ENCODE peak calls at places on chromosomes 6 and 20, in nine cellular contexts. One of them, this sample, is unnamed.

GRCh38 chr20:43448748-43449535 is 8.8 kb upstream of the SRSF6 start:
- DNase-seq in MM.1S: peak; percentile 40
- DNase-seq in PC-9: no peak
- DNase-seq in tibial artery: no peak
- DNase-seq in uterus: no peak
- DNase-seq in adrenal gland: peak; percentile 47
- DNase-seq in fibroblast of lung: peak; percentile 33
- DNase-seq in IMR-90: peak; percentile 33
- DNase-seq in psoas muscle: no peak
- DNase-seq in this sample: peak; percentile 46

GRCh38 chr6:72316675-72317380 is 305.0 kb upstream of the KCNQ5 start:
- DNase-seq in psoas muscle: no peak
- DNase-seq in IMR-90: no peak
- DNase-seq in tibial artery: peak; percentile 53
- DNase-seq in PC-9: no peak
- DNase-seq in uterus: no peak
- DNase-seq in MM.1S: no peak
- DNase-seq in fibroblast of lung: no peak
- DNase-seq in adrenal gland: no peak
- DNase-seq in this sample: no peak

GRCh38 chr6:136280032-136280609 is 9.5 kb downstream of the BCLAF1 start:
- DNase-seq in PC-9: no peak
- DNase-seq in psoas muscle: no peak
- DNase-seq in adrenal gland: no peak
- DNase-seq in MM.1S: no peak
- DNase-seq in uterus: no peak
- DNase-seq in fibroblast of lung: no peak
- DNase-seq in tibial artery: no peak
- DNase-seq in IMR-90: no peak
- DNase-seq in this sample: no peak

GRCh38 chr6:150090328-150090727 is 21.4 kb upstream of the ULBP3 start:
- DNase-seq in tibial artery: no peak
- DNase-seq in MM.1S: no peak
- DNase-seq in IMR-90: no peak
- DNase-seq in uterus: no peak
- DNase-seq in adrenal gland: no peak
- DNase-seq in fibroblast of lung: no peak
- DNase-seq in PC-9: no peak
- DNase-seq in psoas muscle: no peak
- DNase-seq in this sample: no peak

GRCh38 chr6:40356242-40356910 is 230.8 kb downstream of the LRFN2 start:
- DNase-seq in MM.1S: no peak
- DNase-seq in uterus: no peak
- DNase-seq in IMR-90: no peak
- DNase-seq in adrenal gland: no peak
- DNase-seq in fibroblast of lung: no peak
- DNase-seq in PC-9: no peak
- DNase-seq in psoas muscle: no peak
- DNase-seq in tibial artery: no peak
- DNase-seq in this sample: no peak

GRCh38 chr6:56497691-56498090 is 145.0 kb downstream of the DST start:
- DNase-seq in psoas muscle: no peak
- DNase-seq in MM.1S: no peak
- DNase-seq in IMR-90: no peak
- DNase-seq in uterus: peak; percentile 55
- DNase-seq in PC-9: no peak
- DNase-seq in fibroblast of lung: no peak
- DNase-seq in tibial artery: no peak
- DNase-seq in adrenal gland: no peak
- DNase-seq in this sample: no peak

GRCh38 chr6:132768051-132768517 is 10.4 kb upstream of the VNN2 start:
- DNase-seq in fibroblast of lung: peak; percentile 25
- DNase-seq in MM.1S: no peak
- DNase-seq in adrenal gland: peak; percentile 34
- DNase-seq in PC-9: no peak
- DNase-seq in uterus: no peak
- DNase-seq in IMR-90: no peak
- DNase-seq in tibial artery: peak; percentile 66
- DNase-seq in psoas muscle: no peak
- DNase-seq in this sample: no peak

GRCh38 chr6:30184417-30185031 is 21.2 kb downstream of the TRIM15 start:
- DNase-seq in IMR-90: no peak
- DNase-seq in tibial artery: no peak
- DNase-seq in fibroblast of lung: no peak
- DNase-seq in PC-9: no peak
- DNase-seq in adrenal gland: no peak
- DNase-seq in psoas muscle: no peak
- DNase-seq in MM.1S: no peak
- DNase-seq in uterus: no peak
- DNase-seq in this sample: no peak

GRCh38 chr20:34516038-34516873 is at the start of gene DYNLRB1:
- DNase-seq in adrenal gland: peak; percentile 99
- DNase-seq in PC-9: peak; percentile 82
- DNase-seq in tibial artery: peak; percentile 98
- DNase-seq in IMR-90: peak; percentile 96
- DNase-seq in MM.1S: peak; percentile 97
- DNase-seq in psoas muscle: peak; percentile 96
- DNase-seq in uterus: peak; percentile 97
- DNase-seq in fibroblast of lung: peak; percentile 97
- DNase-seq in this sample: peak; percentile 92

GRCh38 chr20:62860391-62860923 is 1.2 kb downstream of the TCFL5 start:
- DNase-seq in adrenal gland: peak; percentile 16
- DNase-seq in MM.1S: no peak
- DNase-seq in IMR-90: peak; percentile 45
- DNase-seq in fibroblast of lung: peak; percentile 55
- DNase-seq in psoas muscle: no peak
- DNase-seq in tibial artery: no peak
- DNase-seq in PC-9: peak; percentile 22
- DNase-seq in uterus: no peak
- DNase-seq in this sample: no peak

DNA sequence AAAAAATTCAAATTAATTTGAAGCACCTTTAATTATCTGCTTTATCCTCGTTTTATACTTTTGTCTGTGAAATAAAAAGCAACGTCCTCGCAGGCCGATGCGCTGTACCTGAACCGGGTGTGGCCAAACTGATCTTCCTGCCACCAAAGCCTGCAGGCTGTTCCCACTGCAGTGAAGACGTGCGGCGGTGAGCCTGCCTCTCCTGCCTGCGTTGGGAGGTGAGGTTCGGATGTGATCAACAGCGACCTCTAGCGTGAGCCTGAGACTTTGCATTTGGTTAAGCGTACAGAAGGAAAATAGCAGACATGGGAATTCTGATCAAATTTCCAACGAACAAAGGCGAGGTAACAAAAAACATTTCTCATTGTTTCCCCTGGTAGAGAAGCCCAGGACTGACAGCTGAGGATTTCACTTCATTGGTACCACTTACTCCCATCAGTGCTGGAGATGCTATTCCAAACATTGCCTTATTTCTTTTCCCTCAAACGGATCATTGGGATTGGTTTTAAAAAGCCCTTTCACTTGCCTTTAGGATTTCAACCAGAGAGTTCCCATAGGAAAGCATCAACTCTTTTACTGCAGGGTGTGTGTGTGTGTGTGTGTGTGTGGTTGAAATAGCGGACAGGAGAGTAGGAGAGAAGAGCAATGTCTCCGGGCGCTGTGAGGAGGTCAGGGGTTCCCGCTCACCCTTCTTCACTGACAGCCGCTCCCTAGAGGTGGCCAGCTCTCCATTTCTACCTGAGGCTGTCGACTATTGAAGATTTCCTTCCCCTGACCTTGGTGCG is 56.6 kb upstream of the CCN6 start:
- DNase-seq in fibroblast of lung: peak; percentile 83
- DNase-seq in PC-9: peak; percentile 82
- DNase-seq in IMR-90: peak; percentile 80
- DNase-seq in psoas muscle: peak; percentile 78
- DNase-seq in tibial artery: peak; percentile 85
- DNase-seq in uterus: peak; percentile 86
- DNase-seq in adrenal gland: peak; percentile 81
- DNase-seq in MM.1S: peak; percentile 74
- DNase-seq in this sample: peak; percentile 78
- H3K4me3 ChIP-seq in fibroblast of lung: no peak overlapping the region
- H3K4me3 ChIP-seq in PC-9: no peak overlapping the region
- H3K4me3 ChIP-seq in IMR-90: no peak overlapping the region
- H3K4me3 ChIP-seq in psoas muscle: peak overlapping the region; percentile 43
- H3K4me3 ChIP-seq in tibial artery: peak overlapping the region; percentile 28
- H3K4me3 ChIP-seq in uterus: no peak overlapping the region
- H3K4me3 ChIP-seq in adrenal gland: no peak overlapping the region
- H3K4me3 ChIP-seq in MM.1S: no peak overlapping the region
- H3K4me3 ChIP-seq in this sample: peak overlapping the region; percentile 47

DNA sequence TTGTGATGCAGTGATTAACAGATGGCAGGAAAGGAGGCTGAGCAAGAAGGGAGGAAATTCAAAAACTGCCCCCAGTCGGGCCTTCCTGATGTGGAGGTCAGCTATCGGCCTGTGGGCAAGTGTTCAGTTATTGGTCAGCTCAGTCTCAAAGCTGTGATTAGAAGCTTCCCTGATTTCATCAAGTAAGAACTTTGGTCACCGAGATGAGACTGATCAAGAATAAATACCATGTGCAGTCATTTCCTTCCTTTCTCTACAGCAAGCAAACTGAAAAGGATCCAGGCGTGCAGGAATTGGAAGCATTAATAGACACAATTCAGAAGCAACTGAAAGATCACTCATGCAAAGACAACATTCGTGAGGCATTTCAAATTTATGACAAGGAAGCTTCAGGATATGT is 69.7 kb downstream of the EFHC1 start:
- DNase-seq in tibial artery: no peak
- DNase-seq in fibroblast of lung: no peak
- DNase-seq in psoas muscle: no peak
- DNase-seq in IMR-90: no peak
- DNase-seq in adrenal gland: no peak
- DNase-seq in uterus: no peak
- DNase-seq in MM.1S: no peak
- DNase-seq in PC-9: no peak
- DNase-seq in this sample: no peak
- H3K4me1 ChIP-seq in tibial artery: no peaks in the 10 kb centered on the region
- H3K4me1 ChIP-seq in fibroblast of lung: peaks cover 11% of the 10 kb centered on the region
- H3K4me1 ChIP-seq in psoas muscle: no peaks in the 10 kb centered on the region
- H3K4me1 ChIP-seq in IMR-90: no peaks in the 10 kb centered on the region
- H3K4me1 ChIP-seq in adrenal gland: no peaks in the 10 kb centered on the region
- H3K4me1 ChIP-seq in uterus: no peaks in the 10 kb centered on the region
- H3K4me1 ChIP-seq in MM.1S: peaks cover 10% of the 10 kb centered on the region
- H3K4me1 ChIP-seq in PC-9: no peaks in the 10 kb centered on the region
- H3K4me1 ChIP-seq in this sample: no peaks in the 10 kb centered on the region

GRCh38 chr20:23086056-23086551 is at the start of gene CD93:
- DNase-seq in IMR-90: peak; percentile 10
- DNase-seq in fibroblast of lung: no peak
- DNase-seq in uterus: peak; percentile 55
- DNase-seq in MM.1S: no peak
- DNase-seq in tibial artery: peak; percentile 83
- DNase-seq in PC-9: no peak
- DNase-seq in adrenal gland: peak; percentile 53
- DNase-seq in psoas muscle: no peak
- DNase-seq in this sample: no peak

GRCh38 chr20:23084282-23084844 is 1.8 kb downstream of the CD93 start:
- DNase-seq in uterus: no peak
- DNase-seq in MM.1S: no peak
- DNase-seq in adrenal gland: no peak
- DNase-seq in PC-9: no peak
- DNase-seq in tibial artery: no peak
- DNase-seq in fibroblast of lung: no peak
- DNase-seq in psoas muscle: no peak
- DNase-seq in IMR-90: no peak
- DNase-seq in this sample: no peak

GRCh38 chr20:23083553-23084220 is 2.4 kb downstream of the CD93 start:
- DNase-seq in MM.1S: no peak
- DNase-seq in IMR-90: no peak
- DNase-seq in uterus: no peak
- DNase-seq in fibroblast of lung: no peak
- DNase-seq in adrenal gland: no peak
- DNase-seq in PC-9: no peak
- DNase-seq in psoas muscle: no peak
- DNase-seq in tibial artery: no peak
- DNase-seq in this sample: no peak

GRCh38 chr20:23085415-23086055 is 589 bp downstream of the CD93 start:
- DNase-seq in psoas muscle: no peak
- DNase-seq in tibial artery: no peak
- DNase-seq in adrenal gland: no peak
- DNase-seq in MM.1S: no peak
- DNase-seq in PC-9: no peak
- DNase-seq in IMR-90: no peak
- DNase-seq in fibroblast of lung: no peak
- DNase-seq in uterus: no peak
- DNase-seq in this sample: no peak

DNA sequence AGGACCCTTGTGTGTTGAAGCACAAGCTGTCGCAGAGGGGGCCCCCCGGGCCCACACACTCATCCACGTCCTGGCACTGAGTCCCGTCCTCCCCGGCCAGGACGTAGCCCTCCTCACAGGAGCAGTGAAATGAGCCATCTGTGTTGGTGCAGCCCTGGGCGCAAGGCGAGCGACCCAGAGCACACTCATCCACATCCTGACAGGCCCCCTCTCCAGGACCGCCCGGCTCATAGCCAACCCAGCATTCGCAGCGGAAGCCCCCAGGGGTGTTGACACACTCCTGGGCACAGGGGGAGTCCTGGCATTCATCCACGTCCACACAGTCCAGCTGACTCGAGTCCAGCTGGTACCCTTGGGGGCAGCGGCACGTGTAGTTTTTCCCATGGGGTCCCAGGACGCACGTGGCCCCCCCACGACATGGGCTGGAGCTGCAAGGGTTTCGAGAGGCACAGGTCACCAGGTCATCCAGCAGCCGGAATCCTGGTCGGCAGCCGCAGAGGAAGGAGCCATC is 1.2 kb downstream of the CD93 start:
- DNase-seq in uterus: peak; percentile 33
- DNase-seq in adrenal gland: peak; percentile 32
- DNase-seq in MM.1S: no peak
- DNase-seq in PC-9: no peak
- DNase-seq in IMR-90: no peak
- DNase-seq in fibroblast of lung: no peak
- DNase-seq in psoas muscle: no peak
- DNase-seq in tibial artery: no peak
- DNase-seq in this sample: no peak
- H3K4me3 ChIP-seq in uterus: peak overlapping the region; percentile 27
- H3K4me3 ChIP-seq in adrenal gland: no peak overlapping the region
- H3K4me3 ChIP-seq in MM.1S: no peak overlapping the region
- H3K4me3 ChIP-seq in PC-9: no peak overlapping the region
- H3K4me3 ChIP-seq in IMR-90: no peak overlapping the region
- H3K4me3 ChIP-seq in fibroblast of lung: no peak overlapping the region
- H3K4me3 ChIP-seq in psoas muscle: peak overlapping the region; percentile 67
- H3K4me3 ChIP-seq in tibial artery: peak overlapping the region; percentile 45
- H3K4me3 ChIP-seq in this sample: no peak overlapping the region

GRCh38 chr20:57437267-57437666 is 46.1 kb downstream of the RBM38 start:
- DNase-seq in psoas muscle: no peak
- DNase-seq in uterus: no peak
- DNase-seq in IMR-90: no peak
- DNase-seq in PC-9: no peak
- DNase-seq in MM.1S: no peak
- DNase-seq in adrenal gland: no peak
- DNase-seq in tibial artery: no peak
- DNase-seq in fibroblast of lung: no peak
- DNase-seq in this sample: no peak
- H3K4me1 ChIP-seq in psoas muscle: peaks cover 76% of the 10 kb centered on the region
- H3K4me1 ChIP-seq in uterus: peaks cover 14% of the 10 kb centered on the region
- H3K4me1 ChIP-seq in IMR-90: peaks cover 4% of the 10 kb centered on the region
- H3K4me1 ChIP-seq in PC-9: peaks cover 39% of the 10 kb centered on the region
- H3K4me1 ChIP-seq in MM.1S: peaks cover 30% of the 10 kb centered on the region
- H3K4me1 ChIP-seq in adrenal gland: no peaks in the 10 kb centered on the region
- H3K4me1 ChIP-seq in tibial artery: peaks cover 62% of the 10 kb centered on the region
- H3K4me1 ChIP-seq in fibroblast of lung: peaks cover 7% of the 10 kb centered on the region
- H3K4me1 ChIP-seq in this sample: peaks cover 43% of the 10 kb centered on the region

This sample was measured in CD4-positive, CD25-positive, alpha-beta regulatory T cell.